ENCODE peak calls at places on chromosomes 1 and 21, in five cellular contexts. J, S, B, N and Y are unnamed samples.

GRCh38 chr21:34834307-34834706 is 165.5 kb downstream of the CLIC6 start:
- DNase-seq in J (no peak), S (no peak), B (no peak), N (no peak), Y (no peak)

GRCh38 chr1:59645893-59646292 is 168.9 kb upstream of the HOOK1 start:
- DNase-seq in J (no peak), S (no peak), B (no peak), N (peak; percentile 66), Y (no peak)

GRCh38 chr1:160069460-160070231 is at the start of gene KCNJ10:
- DNase-seq in J (no peak), S (no peak), B (no peak), N (no peak), Y (no peak)

GRCh38 chr1:119752592-119752991 is 16.1 kb downstream of the HMGCS2 start:
- DNase-seq in J (no peak), S (no peak), B (no peak), N (no peak), Y (no peak)

GRCh38 chr1:45876000-45876399 is 72.6 kb downstream of the MAST2 start:
- DNase-seq in J (no peak), S (no peak), B (no peak), N (no peak), Y (no peak)

GRCh38 chr1:183291802-183292515 is 105.9 kb downstream of the LAMC2 start:
- DNase-seq in J (no peak), S (peak; percentile 45), B (no peak), N (no peak), Y (no peak)

GRCh38 chr1:58392083-58392482 is 154.4 kb downstream of the OMA1 start:
- DNase-seq in J (no peak), S (no peak), B (no peak), N (no peak), Y (no peak)

GRCh38 chr1:175409938-175410337 is 217.4 kb upstream of the KIAA0040 start:
- DNase-seq in J (no peak), S (no peak), B (no peak), N (no peak), Y (no peak)

GRCh38 chr1:245245021-245245667 is 90.4 kb downstream of the KIF26B start:
- DNase-seq in J (no peak), S (peak; percentile 53), B (no peak), N (no peak), Y (no peak)

GRCh38 chr1:20726932-20727745 is 5.4 kb downstream of the SH2D5 start:
- DNase-seq in J (no peak), S (no peak), B (no peak), N (no peak), Y (no peak)

GRCh38 chr1:61224609-61225008 is 142.2 kb downstream of the NFIA start:
- DNase-seq in J (peak; percentile 40), S (no peak), B (no peak), N (no peak), Y (no peak)

GRCh38 chr1:29280780-29281131 is 44.4 kb downstream of the PTPRU start:
- DNase-seq in J (no peak), S (peak; percentile 1), B (no peak), N (no peak), Y (no peak)

GRCh38 chr1:167297222-167298214 is 76.8 kb downstream of the POU2F1 start:
- DNase-seq in J (no peak), S (peak; percentile 50), B (no peak), N (no peak), Y (no peak)

GRCh38 chr1:119828266-119828665 is 17.0 kb upstream of the REG4 start:
- DNase-seq in J (no peak), S (no peak), B (no peak), N (no peak), Y (no peak)